ENCODE peak calls at places on chromosome 17, in nine cellular contexts. One of them, this sample, is unnamed.

GRCh38 chr17:49845210-49845782 is 2.6 kb downstream of the TAC4 start:
- DNase-seq in GM13976: no peak
- DNase-seq in stromal cell of bone marrow: no peak
- DNase-seq in stimulated activated naive B cell treated with anti-CD40 and anti-IgM and Interleukin-4, amounts not matched to agents 10 μg/mL and 1 μg/mL and 100 μg/mL, for 72 hours: no peak
- DNase-seq in 8988T: no peak
- DNase-seq in BJ: no peak
- DNase-seq in left colon: no peak
- DNase-seq in T-cell: no peak
- DNase-seq in naive thymus-derived CD8-positive, alpha-beta T cell: no peak
- DNase-seq in this sample: no peak

GRCh38 chr17:48649741-48650140 is 23.6 kb upstream of the HOXB9 start:
- DNase-seq in GM13976: no peak
- DNase-seq in stromal cell of bone marrow: no peak
- DNase-seq in stimulated activated naive B cell treated with anti-CD40 and anti-IgM and Interleukin-4, amounts not matched to agents 10 μg/mL and 1 μg/mL and 100 μg/mL, for 72 hours: no peak
- DNase-seq in 8988T: no peak
- DNase-seq in BJ: no peak
- DNase-seq in left colon: no peak
- DNase-seq in T-cell: no peak
- DNase-seq in naive thymus-derived CD8-positive, alpha-beta T cell: no peak
- DNase-seq in this sample: no peak

GRCh38 chr17:16486373-16487250 is 5.4 kb downstream of the LRRC75A start:
- DNase-seq in GM13976: no peak
- DNase-seq in stromal cell of bone marrow: peak
- DNase-seq in stimulated activated naive B cell treated with anti-CD40 and anti-IgM and Interleukin-4, amounts not matched to agents 10 μg/mL and 1 μg/mL and 100 μg/mL, for 72 hours: no peak
- DNase-seq in 8988T: no peak
- DNase-seq in BJ: peak
- DNase-seq in left colon: peak
- DNase-seq in T-cell: no peak
- DNase-seq in naive thymus-derived CD8-positive, alpha-beta T cell: no peak
- DNase-seq in this sample: peak

GRCh38 chr17:41959336-41960095 is 7.1 kb upstream of the CNP start:
- DNase-seq in GM13976: peak
- DNase-seq in stromal cell of bone marrow: peak
- DNase-seq in stimulated activated naive B cell treated with anti-CD40 and anti-IgM and Interleukin-4, amounts not matched to agents 10 μg/mL and 1 μg/mL and 100 μg/mL, for 72 hours: no peak
- DNase-seq in 8988T: peak
- DNase-seq in BJ: no peak
- DNase-seq in left colon: no peak
- DNase-seq in T-cell: no peak
- DNase-seq in naive thymus-derived CD8-positive, alpha-beta T cell: no peak
- DNase-seq in this sample: peak

GRCh38 chr17:8946476-8946875 is 19.0 kb downstream of the PIK3R5 start:
- DNase-seq in GM13976: no peak
- DNase-seq in stromal cell of bone marrow: no peak
- DNase-seq in stimulated activated naive B cell treated with anti-CD40 and anti-IgM and Interleukin-4, amounts not matched to agents 10 μg/mL and 1 μg/mL and 100 μg/mL, for 72 hours: no peak
- DNase-seq in 8988T: no peak
- DNase-seq in BJ: no peak
- DNase-seq in left colon: no peak
- DNase-seq in T-cell: no peak
- DNase-seq in naive thymus-derived CD8-positive, alpha-beta T cell: no peak
- DNase-seq in this sample: no peak

GRCh38 chr17:35214192-35214591 is 20.0 kb upstream of the SLC35G3 start:
- DNase-seq in GM13976: no peak
- DNase-seq in stromal cell of bone marrow: no peak
- DNase-seq in stimulated activated naive B cell treated with anti-CD40 and anti-IgM and Interleukin-4, amounts not matched to agents 10 μg/mL and 1 μg/mL and 100 μg/mL, for 72 hours: no peak
- DNase-seq in 8988T: no peak
- DNase-seq in BJ: no peak
- DNase-seq in left colon: no peak
- DNase-seq in T-cell: peak
- DNase-seq in naive thymus-derived CD8-positive, alpha-beta T cell: peak
- DNase-seq in this sample: no peak

GRCh38 chr17:58357312-58358297 is 5.6 kb upstream of the SUPT4H1 start:
- DNase-seq in GM13976: no peak
- DNase-seq in stromal cell of bone marrow: no peak
- DNase-seq in stimulated activated naive B cell treated with anti-CD40 and anti-IgM and Interleukin-4, amounts not matched to agents 10 μg/mL and 1 μg/mL and 100 μg/mL, for 72 hours: no peak
- DNase-seq in 8988T: no peak
- DNase-seq in BJ: no peak
- DNase-seq in left colon: no peak
- DNase-seq in T-cell: no peak
- DNase-seq in naive thymus-derived CD8-positive, alpha-beta T cell: no peak
- DNase-seq in this sample: no peak

GRCh38 chr17:16419074-16419928 is 3.9 kb downstream of the TRPV2 start:
- DNase-seq in GM13976: peak
- DNase-seq in stromal cell of bone marrow: peak
- DNase-seq in stimulated activated naive B cell treated with anti-CD40 and anti-IgM and Interleukin-4, amounts not matched to agents 10 μg/mL and 1 μg/mL and 100 μg/mL, for 72 hours: no peak
- DNase-seq in 8988T: peak
- DNase-seq in BJ: peak
- DNase-seq in left colon: no peak
- DNase-seq in T-cell: no peak
- DNase-seq in naive thymus-derived CD8-positive, alpha-beta T cell: no peak
- DNase-seq in this sample: peak

GRCh38 chr17:44216674-44217073 is 2.8 kb downstream of the UBTF start:
- DNase-seq in GM13976: no peak
- DNase-seq in stromal cell of bone marrow: no peak
- DNase-seq in stimulated activated naive B cell treated with anti-CD40 and anti-IgM and Interleukin-4, amounts not matched to agents 10 μg/mL and 1 μg/mL and 100 μg/mL, for 72 hours: no peak
- DNase-seq in 8988T: no peak
- DNase-seq in BJ: no peak
- DNase-seq in left colon: no peak
- DNase-seq in T-cell: no peak
- DNase-seq in naive thymus-derived CD8-positive, alpha-beta T cell: no peak
- DNase-seq in this sample: no peak

GRCh38 chr17:59825533-59826316 is 67.0 kb downstream of the TUBD1 start:
- DNase-seq in GM13976: no peak
- DNase-seq in stromal cell of bone marrow: peak
- DNase-seq in stimulated activated naive B cell treated with anti-CD40 and anti-IgM and Interleukin-4, amounts not matched to agents 10 μg/mL and 1 μg/mL and 100 μg/mL, for 72 hours: peak
- DNase-seq in 8988T: no peak
- DNase-seq in BJ: no peak
- DNase-seq in left colon: no peak
- DNase-seq in T-cell: no peak
- DNase-seq in naive thymus-derived CD8-positive, alpha-beta T cell: no peak
- DNase-seq in this sample: no peak

GRCh38 chr17:37789166-37789565 is 44.3 kb upstream of the HNF1B start:
- DNase-seq in GM13976: no peak
- DNase-seq in stromal cell of bone marrow: no peak
- DNase-seq in stimulated activated naive B cell treated with anti-CD40 and anti-IgM and Interleukin-4, amounts not matched to agents 10 μg/mL and 1 μg/mL and 100 μg/mL, for 72 hours: no peak
- DNase-seq in 8988T: no peak
- DNase-seq in BJ: no peak
- DNase-seq in left colon: no peak
- DNase-seq in T-cell: no peak
- DNase-seq in naive thymus-derived CD8-positive, alpha-beta T cell: no peak
- DNase-seq in this sample: no peak

GRCh38 chr17:69696645-69697044 is 282.1 kb downstream of the MAP2K6 start:
- DNase-seq in GM13976: no peak
- DNase-seq in stromal cell of bone marrow: no peak
- DNase-seq in stimulated activated naive B cell treated with anti-CD40 and anti-IgM and Interleukin-4, amounts not matched to agents 10 μg/mL and 1 μg/mL and 100 μg/mL, for 72 hours: no peak
- DNase-seq in 8988T: no peak
- DNase-seq in BJ: no peak
- DNase-seq in left colon: no peak
- DNase-seq in T-cell: no peak
- DNase-seq in naive thymus-derived CD8-positive, alpha-beta T cell: no peak
- DNase-seq in this sample: no peak

GRCh38 chr17:73288534-73289302 is 23.1 kb downstream of the CDC42EP4 start:
- DNase-seq in GM13976: no peak
- DNase-seq in stromal cell of bone marrow: no peak
- DNase-seq in stimulated activated naive B cell treated with anti-CD40 and anti-IgM and Interleukin-4, amounts not matched to agents 10 μg/mL and 1 μg/mL and 100 μg/mL, for 72 hours: no peak
- DNase-seq in 8988T: no peak
- DNase-seq in BJ: no peak
- DNase-seq in left colon: peak
- DNase-seq in T-cell: no peak
- DNase-seq in naive thymus-derived CD8-positive, alpha-beta T cell: no peak
- DNase-seq in this sample: no peak

GRCh38 chr17:76667786-76668453 is 24.4 kb upstream of the ST6GALNAC1 start:
- DNase-seq in GM13976: no peak
- DNase-seq in stromal cell of bone marrow: no peak
- DNase-seq in stimulated activated naive B cell treated with anti-CD40 and anti-IgM and Interleukin-4, amounts not matched to agents 10 μg/mL and 1 μg/mL and 100 μg/mL, for 72 hours: no peak
- DNase-seq in 8988T: no peak
- DNase-seq in BJ: no peak
- DNase-seq in left colon: no peak
- DNase-seq in T-cell: no peak
- DNase-seq in naive thymus-derived CD8-positive, alpha-beta T cell: no peak
- DNase-seq in this sample: no peak

GRCh38 chr17:63834431-63835166 is 7.1 kb upstream of the FTSJ3 start:
- DNase-seq in GM13976: peak
- DNase-seq in stromal cell of bone marrow: peak
- DNase-seq in stimulated activated naive B cell treated with anti-CD40 and anti-IgM and Interleukin-4, amounts not matched to agents 10 μg/mL and 1 μg/mL and 100 μg/mL, for 72 hours: peak
- DNase-seq in 8988T: peak
- DNase-seq in BJ: peak
- DNase-seq in left colon: peak
- DNase-seq in T-cell: peak
- DNase-seq in naive thymus-derived CD8-positive, alpha-beta T cell: peak
- DNase-seq in this sample: peak

GRCh38 chr17:38703742-38704644 is 1.1 kb upstream of the MLLT6 start:
- DNase-seq in GM13976: peak
- DNase-seq in stromal cell of bone marrow: no peak
- DNase-seq in stimulated activated naive B cell treated with anti-CD40 and anti-IgM and Interleukin-4, amounts not matched to agents 10 μg/mL and 1 μg/mL and 100 μg/mL, for 72 hours: peak
- DNase-seq in 8988T: peak
- DNase-seq in BJ: no peak
- DNase-seq in left colon: peak
- DNase-seq in T-cell: peak
- DNase-seq in naive thymus-derived CD8-positive, alpha-beta T cell: peak
- DNase-seq in this sample: peak

GRCh38 chr17:78610951-78611511 is 33.8 kb upstream of the DNAH17 start:
- DNase-seq in GM13976: no peak
- DNase-seq in stromal cell of bone marrow: no peak
- DNase-seq in stimulated activated naive B cell treated with anti-CD40 and anti-IgM and Interleukin-4, amounts not matched to agents 10 μg/mL and 1 μg/mL and 100 μg/mL, for 72 hours: no peak
- DNase-seq in 8988T: no peak
- DNase-seq in BJ: no peak
- DNase-seq in left colon: no peak
- DNase-seq in T-cell: no peak
- DNase-seq in naive thymus-derived CD8-positive, alpha-beta T cell: no peak
- DNase-seq in this sample: no peak